ENCODE peak calls at places on chromosomes 5 and 9, in nine cellular contexts. R, S, E, M, D, N, F, T and Q are unnamed samples.

GRCh38 chr9:34746526-34746925 is 36.6 kb upstream of the CCL21 start:
- DNase-seq in R (no peak), S (peak; percentile 63), E (no peak), M (peak; percentile 16), D (no peak), N (no peak), F (no peak), T (no peak), Q (no peak)

GRCh38 chr5:140312067-140312790 is 9.3 kb upstream of the PFDN1 start:
- DNase-seq in R (no peak), S (peak; percentile 99), E (no peak), M (no peak), D (no peak), N (no peak), F (no peak), T (peak; percentile 94), Q (no peak)

GRCh38 chr9:98225015-98225442 is 30.4 kb downstream of the TBC1D2 start:
- DNase-seq in R (no peak), S (no peak), E (no peak), M (no peak), D (no peak), N (no peak), F (peak; percentile 89), T (no peak), Q (no peak)

GRCh38 chr9:121122450-121123032 is 47.8 kb downstream of the CNTRL start:
- DNase-seq in R (peak; percentile 29), S (peak; percentile 18), E (no peak), M (no peak), D (no peak), N (no peak), F (no peak), T (no peak), Q (no peak)

GRCh38 chr9:124784503-124784902 is 7.6 kb downstream of the OLFML2A start:
- DNase-seq in R (no peak), S (no peak), E (no peak), M (no peak), D (peak; percentile 49), N (no peak), F (no peak), T (no peak), Q (no peak)

GRCh38 chr9:95171001-95171400 is 146.5 kb downstream of the FANCC start:
- DNase-seq in R (no peak), S (peak; percentile 81), E (no peak), M (no peak), D (no peak), N (no peak), F (no peak), T (no peak), Q (peak; percentile 49)

GRCh38 chr9:124855566-124855943 is 2.3 kb downstream of the WDR38 start:
- DNase-seq in R (no peak), S (no peak), E (no peak), M (no peak), D (no peak), N (no peak), F (no peak), T (no peak), Q (no peak)

GRCh38 chr5:150710165-150710564 is 9.3 kb upstream of the RBM22 start:
- DNase-seq in R (peak; percentile 8), S (peak; percentile 11), E (no peak), M (no peak), D (no peak), N (no peak), F (no peak), T (no peak), Q (no peak)

GRCh38 chr9:85298434-85298833 is 443.3 kb downstream of the AGTPBP1 start:
- DNase-seq in R (no peak), S (no peak), E (no peak), M (no peak), D (no peak), N (no peak), F (no peak), T (no peak), Q (no peak)

GRCh38 chr5:142327111-142327842 is 2.5 kb upstream of the SPRY4 start:
- DNase-seq in R (no peak), S (peak; percentile 76), E (no peak), M (no peak), D (peak; percentile 69), N (no peak), F (no peak), T (no peak), Q (no peak)

GRCh38 chr5:162231522-162231921 is 163.9 kb downstream of the GABRG2 start:
- DNase-seq in R (no peak), S (peak; percentile 51), E (no peak), M (no peak), D (no peak), N (no peak), F (no peak), T (no peak), Q (no peak)

GRCh38 chr5:170357853-170358497 is 31.2 kb downstream of the KCNMB1 start:
- DNase-seq in R (no peak), S (no peak), E (no peak), M (no peak), D (peak; percentile 78), N (peak; percentile 28), F (peak; percentile 72), T (no peak), Q (no peak)

GRCh38 chr9:131274674-131275331 is 1.5 kb downstream of the FAM78A start:
- DNase-seq in R (no peak), S (no peak), E (no peak), M (no peak), D (no peak), N (no peak), F (peak; percentile 80), T (no peak), Q (no peak)
- H3K4me3 ChIP-seq in R (peak overlapping the region; percentile 82), S (no peak overlapping the region), E (peak overlapping the region; percentile 76), M (peak overlapping the region; percentile 47), D (peak overlapping the region; percentile 81), N (peak overlapping the region; percentile 64), F (peak overlapping the region; percentile 16), T (no peak overlapping the region), Q (no peak overlapping the region)

GRCh38 chr9:36278243-36278642 is 20.0 kb upstream of the GNE start:
- DNase-seq in R (no peak), S (no peak), E (no peak), M (no peak), D (no peak), N (no peak), F (no peak), T (no peak), Q (no peak)

GRCh38 chr9:36275060-36275459 is 16.8 kb upstream of the GNE start:
- DNase-seq in R (no peak), S (no peak), E (no peak), M (no peak), D (no peak), N (no peak), F (no peak), T (no peak), Q (no peak)

GRCh38 chr9:36276254-36276653 is 18.0 kb upstream of the GNE start:
- DNase-seq in R (no peak), S (no peak), E (no peak), M (no peak), D (no peak), N (no peak), F (no peak), T (no peak), Q (no peak)

GRCh38 chr9:36280989-36281388 is 22.7 kb upstream of the GNE start:
- DNase-seq in R (no peak), S (no peak), E (no peak), M (no peak), D (no peak), N (no peak), F (no peak), T (no peak), Q (no peak)

DNA sequence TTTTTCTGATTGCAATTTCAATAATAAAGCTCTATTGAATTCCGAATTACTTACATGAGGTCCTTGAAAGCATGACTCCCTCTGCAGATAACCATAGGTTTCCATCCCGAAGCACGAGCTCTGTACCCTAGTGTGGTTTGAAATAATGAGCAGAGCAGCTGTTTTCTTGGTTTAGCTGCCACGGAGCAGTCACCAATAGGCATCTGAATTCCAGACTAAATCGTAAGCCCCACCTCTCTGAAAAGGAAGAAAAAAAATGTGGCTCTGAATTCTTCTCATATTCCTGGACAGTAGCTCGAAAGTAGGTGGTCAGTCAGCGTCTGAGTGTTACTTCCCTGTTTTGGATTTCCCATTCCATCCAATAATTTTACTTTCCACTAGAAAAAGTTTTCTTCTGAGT is 18.6 kb upstream of the GNE start:
- DNase-seq in R (no peak), S (peak; percentile 34), E (no peak), M (no peak), D (no peak), N (no peak), F (no peak), T (peak; percentile 54), Q (no peak)
- H3K4me3 ChIP-seq in R (no peak overlapping the region), S (no peak overlapping the region), E (no peak overlapping the region), M (peak overlapping the region; percentile 2), D (peak overlapping the region; percentile 11), N (no peak overlapping the region), F (peak overlapping the region; percentile 53), T (no peak overlapping the region), Q (no peak overlapping the region)

GRCh38 chr9:73151653-73152382 is at the start of gene ANXA1:
- DNase-seq in R (peak; percentile 59), S (peak; percentile 96), E (peak; percentile 18), M (peak; percentile 73), D (no peak), N (no peak), F (no peak), T (peak; percentile 62), Q (peak; percentile 68)

GRCh38 chr9:73154271-73154670 is 2.6 kb downstream of the ANXA1 start:
- DNase-seq in R (no peak), S (no peak), E (no peak), M (no peak), D (no peak), N (no peak), F (no peak), T (no peak), Q (no peak)

GRCh38 chr9:73153793-73154227 is 2.1 kb downstream of the ANXA1 start:
- DNase-seq in R (no peak), S (peak; percentile 72), E (no peak), M (no peak), D (no peak), N (no peak), F (no peak), T (no peak), Q (no peak)

GRCh38 chr9:73152953-73153352 is 1.3 kb downstream of the ANXA1 start:
- DNase-seq in R (no peak), S (peak; percentile 22), E (no peak), M (no peak), D (no peak), N (no peak), F (no peak), T (no peak), Q (no peak)

GRCh38 chr9:73152445-73152844 is 780 bp downstream of the ANXA1 start:
- DNase-seq in R (no peak), S (peak; percentile 60), E (no peak), M (no peak), D (no peak), N (no peak), F (no peak), T (no peak), Q (no peak)
- H3K4me3 ChIP-seq in R (peak overlapping the region; percentile 79), S (peak overlapping the region; percentile 79), E (peak overlapping the region; percentile 67), M (peak overlapping the region; percentile 30), D (peak overlapping the region; percentile 44), N (peak overlapping the region; percentile 19), F (peak overlapping the region; percentile 22), T (peak overlapping the region; percentile 68), Q (peak overlapping the region; percentile 33)

DNA sequence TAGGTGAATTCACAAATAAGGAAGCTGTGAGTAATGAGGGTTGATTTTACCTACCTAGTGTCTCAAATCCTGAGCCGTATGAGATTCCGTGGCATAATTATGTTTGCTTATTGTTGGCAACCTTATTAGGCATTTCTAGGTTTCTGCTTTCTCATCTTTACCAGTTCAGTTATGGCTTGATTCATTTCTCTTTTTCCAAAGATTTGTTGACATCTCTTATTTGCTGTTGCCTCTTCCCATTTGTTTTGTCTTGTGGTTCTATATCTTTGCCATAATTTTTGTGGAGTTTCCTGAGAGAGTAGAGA is 470 bp downstream of the IL31RA start:
- DNase-seq in R (no peak), S (no peak), E (no peak), M (no peak), D (no peak), N (no peak), F (no peak), T (no peak), Q (no peak)
- H3K4me3 ChIP-seq in R (no peak overlapping the region), S (no peak overlapping the region), E (no peak overlapping the region), M (no peak overlapping the region), D (no peak overlapping the region), N (no peak overlapping the region), F (no peak overlapping the region), T (peak overlapping the region; percentile 5), Q (no peak overlapping the region)